ENCODE peak calls at places on chromosomes 16 and 17, in ten cellular contexts. W is NCI-H446 treated with DMSO at 0.1 percent for 48 hours; I is HFFc6; P is EH; A is cardiac muscle cell; F is amniotic stem cell; B is heart right ventricle; Z is RCC 7860; K is neuronal stem cell; G is stimulated activated CD4-positive, alpha-beta T cell treated with anti-CD3 and anti-CD28 coated beads, Interleukin-15, amount 100 ng/mL, for 48 hours. C is an unnamed sample.

GRCh38 chr17:58245428-58246103 is 7.2 kb downstream of the LPO start:
- DNase-seq in W (no peak), I (no peak), P (no peak), A (no peak), F (no peak), B (no peak), Z (no peak), K (no peak), G (no peak), C (peak; percentile 11)

GRCh38 chr17:50585893-50586292 is 25.4 kb downstream of the CACNA1G start:
- DNase-seq in W (no peak), I (no peak), P (no peak), A (no peak), F (no peak), B (no peak), Z (no peak), K (no peak), G (no peak), C (no peak)

GRCh38 chr17:1120596-1121441 is 59.0 kb downstream of the ABR start:
- DNase-seq in W (no peak), I (no peak), P (no peak), A (no peak), F (no peak), B (no peak), Z (no peak), K (no peak), G (no peak), C (no peak)

GRCh38 chr17:18968945-18969887 is 17.3 kb downstream of the SLC5A10 start:
- DNase-seq in W (no peak), I (no peak), P (no peak), A (no peak), F (no peak), B (no peak), Z (no peak), K (no peak), G (no peak), C (peak; percentile 44)

GRCh38 chr17:61459968-61460718 is 7.9 kb downstream of the TBX4 start:
- DNase-seq in W (no peak), I (no peak), P (no peak), A (no peak), F (no peak), B (no peak), Z (no peak), K (no peak), G (no peak), C (no peak)

GRCh38 chr16:89014611-89015230 is 37.7 kb upstream of the CBFA2T3 start:
- DNase-seq in W (no peak), I (no peak), P (no peak), A (no peak), F (no peak), B (no peak), Z (no peak), K (no peak), G (no peak), C (no peak)

GRCh38 chr16:47058295-47059086 is 85.0 kb upstream of the DNAJA2 start:
- DNase-seq in W (no peak), I (no peak), P (peak; percentile 13), A (no peak), F (no peak), B (no peak), Z (peak; percentile 24), K (no peak), G (no peak), C (no peak)

GRCh38 chr16:10971560-10971961 is 27.2 kb downstream of the CLEC16A start:
- DNase-seq in W (peak; percentile 18), I (peak; percentile 93), P (peak; percentile 98), A (peak; percentile 79), F (peak; percentile 80), B (peak; percentile 70), Z (peak; percentile 52), K (peak; percentile 65), G (no peak), C (peak; percentile 91)

GRCh38 chr16:74034862-74035261 is 261.8 kb upstream of the PSMD7 start:
- DNase-seq in W (no peak), I (no peak), P (peak; percentile 3), A (peak; percentile 47), F (peak; percentile 1), B (no peak), Z (no peak), K (peak; percentile 36), G (no peak), C (peak; percentile 20)

GRCh38 chr16:82542714-82543113 is 84.1 kb upstream of the CDH13 start:
- DNase-seq in W (no peak), I (no peak), P (no peak), A (no peak), F (no peak), B (no peak), Z (no peak), K (no peak), G (no peak), C (no peak)

GRCh38 chr16:49663081-49664057 is 192.5 kb downstream of the ZNF423 start:
- DNase-seq in W (no peak), I (no peak), P (no peak), A (no peak), F (no peak), B (peak; percentile 28), Z (no peak), K (no peak), G (no peak), C (no peak)

GRCh38 chr16:85229869-85230416 is 117.7 kb upstream of the CIBAR2 start:
- DNase-seq in W (no peak), I (no peak), P (no peak), A (no peak), F (no peak), B (no peak), Z (no peak), K (no peak), G (no peak), C (no peak)

GRCh38 chr16:3951861-3952332 is 71.4 kb upstream of the CREBBP start:
- DNase-seq in W (no peak), I (no peak), P (peak; percentile 13), A (no peak), F (peak; percentile 25), B (no peak), Z (no peak), K (no peak), G (no peak), C (no peak)

GRCh38 chr16:55077231-55077630 is 146.6 kb downstream of the IRX5 start:
- DNase-seq in W (no peak), I (no peak), P (no peak), A (no peak), F (no peak), B (no peak), Z (no peak), K (no peak), G (no peak), C (no peak)

GRCh38 chr17:8067806-8068205 is 19.7 kb downstream of the ALOX12B start:
- DNase-seq in W (no peak), I (no peak), P (no peak), A (no peak), F (no peak), B (no peak), Z (no peak), K (no peak), G (no peak), C (no peak)

GRCh38 chr16:12097523-12098428 is 121.2 kb downstream of the SNX29 start:
- DNase-seq in W (no peak), I (no peak), P (peak; percentile 65), A (no peak), F (no peak), B (peak; percentile 54), Z (no peak), K (no peak), G (no peak), C (no peak)

GRCh38 chr16:71564377-71564967 is 12.4 kb downstream of the TAT start:
- DNase-seq in W (no peak), I (no peak), P (no peak), A (peak; percentile 3), F (peak; percentile 60), B (peak; percentile 87), Z (no peak), K (no peak), G (no peak), C (no peak)

C was measured in ELR.